ENCODE peak calls at places on chromosomes 1 and 21, in four cellular contexts. One of them, this sample, is unnamed.

GRCh38 chr1:18996548-18997177 is 40.2 kb upstream of the IFFO2 start:
- DNase-seq in stomach: no peak
- DNase-seq in HCT116: no peak
- DNase-seq in AG04449: no peak
- DNase-seq in this sample: no peak

GRCh38 chr1:155858805-155859233 is 548 bp upstream of the SYT11 start:
- DNase-seq in HCT116: no peak
- DNase-seq in AG04449: no peak
- DNase-seq in stomach: no peak
- DNase-seq in this sample: no peak

GRCh38 chr21:42350271-42350885 is 416 bp downstream of the TFF2 start:
- DNase-seq in stomach: no peak
- DNase-seq in HCT116: no peak
- DNase-seq in AG04449: no peak
- DNase-seq in this sample: no peak

GRCh38 chr1:73310797-73311381 is 887.1 kb downstream of the LRRIQ3 start:
- DNase-seq in stomach: no peak
- DNase-seq in AG04449: no peak
- DNase-seq in HCT116: no peak
- DNase-seq in this sample: no peak

GRCh38 chr1:15299811-15300210 is 52.8 kb downstream of the FHAD1 start:
- DNase-seq in AG04449: no peak
- DNase-seq in stomach: no peak
- DNase-seq in HCT116: no peak
- DNase-seq in this sample: no peak

GRCh38 chr1:170414989-170415733 is 116.8 kb upstream of the GORAB start:
- DNase-seq in HCT116: no peak
- DNase-seq in stomach: no peak
- DNase-seq in AG04449: no peak
- DNase-seq in this sample: no peak

GRCh38 chr1:116580446-116581322 is 9.9 kb upstream of the CD58 start:
- DNase-seq in HCT116: no peak
- DNase-seq in stomach: no peak
- DNase-seq in AG04449: no peak
- DNase-seq in this sample: no peak

GRCh38 chr21:43767980-43768867 is 7.9 kb downstream of the CSTB start:
- DNase-seq in HCT116: peak
- DNase-seq in stomach: peak
- DNase-seq in AG04449: no peak
- DNase-seq in this sample: peak

GRCh38 chr1:87024936-87025537 is 110.6 kb downstream of the HS2ST1 start:
- DNase-seq in HCT116: peak
- DNase-seq in stomach: no peak
- DNase-seq in AG04449: no peak
- DNase-seq in this sample: peak

GRCh38 chr1:93976711-93977328 is 67.6 kb upstream of the GCLM start:
- DNase-seq in AG04449: no peak
- DNase-seq in HCT116: no peak
- DNase-seq in stomach: no peak
- DNase-seq in this sample: no peak

GRCh38 chr1:88646852-88647645 is 37.0 kb upstream of the PKN2 start:
- DNase-seq in AG04449: no peak
- DNase-seq in stomach: no peak
- DNase-seq in HCT116: no peak
- DNase-seq in this sample: no peak

GRCh38 chr1:214492405-214493075 is 58.9 kb downstream of the PTPN14 start:
- DNase-seq in stomach: no peak
- DNase-seq in AG04449: no peak
- DNase-seq in HCT116: no peak
- DNase-seq in this sample: no peak

GRCh38 chr1:24142546-24143431 is at the start of gene IL22RA1:
- DNase-seq in HCT116: peak
- DNase-seq in stomach: peak
- DNase-seq in AG04449: no peak
- DNase-seq in this sample: no peak

GRCh38 chr1:32876341-32877210 is 5.9 kb upstream of the FNDC5 start:
- DNase-seq in AG04449: no peak
- DNase-seq in HCT116: peak
- DNase-seq in stomach: peak
- DNase-seq in this sample: no peak

GRCh38 chr1:192735298-192735697 is 73.5 kb upstream of the RGS2 start:
- DNase-seq in AG04449: no peak
- DNase-seq in HCT116: no peak
- DNase-seq in stomach: no peak
- DNase-seq in this sample: no peak

GRCh38 chr1:216314369-216315095 is 108.7 kb downstream of the USH2A start:
- DNase-seq in HCT116: no peak
- DNase-seq in AG04449: no peak
- DNase-seq in stomach: no peak
- DNase-seq in this sample: peak

GRCh38 chr1:18597159-18598042 is 33.2 kb upstream of the PAX7 start:
- DNase-seq in HCT116: no peak
- DNase-seq in AG04449: no peak
- DNase-seq in stomach: peak
- DNase-seq in this sample: no peak

GRCh38 chr1:26696645-26697440 is 1.0 kb downstream of the ARID1A start:
- DNase-seq in AG04449: no peak
- DNase-seq in stomach: peak
- DNase-seq in HCT116: no peak
- DNase-seq in this sample: no peak

GRCh38 chr1:179591592-179592580 is at the start of gene TDRD5:
- DNase-seq in HCT116: no peak
- DNase-seq in stomach: peak
- DNase-seq in AG04449: no peak
- DNase-seq in this sample: no peak

GRCh38 chr1:8396912-8397406 is 79.0 kb downstream of the SLC45A1 start:
- DNase-seq in stomach: no peak
- DNase-seq in AG04449: peak
- DNase-seq in HCT116: no peak
- DNase-seq in this sample: peak

GRCh38 chr1:110498270-110498669 is 20.7 kb downstream of the KCNA10 start:
- DNase-seq in AG04449: no peak
- DNase-seq in HCT116: no peak
- DNase-seq in stomach: no peak
- DNase-seq in this sample: no peak

GRCh38 chr1:89629146-89629545 is 3.8 kb upstream of the LRRC8C start:
- DNase-seq in stomach: no peak
- DNase-seq in HCT116: no peak
- DNase-seq in AG04449: no peak
- DNase-seq in this sample: no peak

GRCh38 chr1:30484668-30485067 is 238.7 kb downstream of the MATN1 start:
- DNase-seq in HCT116: no peak
- DNase-seq in AG04449: no peak
- DNase-seq in stomach: no peak
- DNase-seq in this sample: no peak

GRCh38 chr1:1371741-1372711 is 3.0 kb downstream of the AURKAIP1 start:
- DNase-seq in AG04449: no peak
- DNase-seq in stomach: peak
- DNase-seq in HCT116: no peak
- DNase-seq in this sample: no peak
- H3K4me3 ChIP-seq in AG04449: peak
- H3K4me3 ChIP-seq in stomach: no peak
- H3K4me3 ChIP-seq in HCT116: no peak
- H3K4me3 ChIP-seq in this sample: no peak

GRCh38 chr21:31611445-31611844 is 48.0 kb upstream of the SOD1 start:
- DNase-seq in AG04449: no peak
- DNase-seq in HCT116: no peak
- DNase-seq in stomach: no peak
- DNase-seq in this sample: no peak

GRCh38 chr21:31614705-31615104 is 44.8 kb upstream of the SOD1 start:
- DNase-seq in stomach: no peak
- DNase-seq in HCT116: no peak
- DNase-seq in AG04449: no peak
- DNase-seq in this sample: no peak

GRCh38 chr21:31618696-31619430 is 40.6 kb upstream of the SOD1 start:
- DNase-seq in HCT116: no peak
- DNase-seq in stomach: no peak
- DNase-seq in AG04449: no peak
- DNase-seq in this sample: no peak

GRCh38 chr21:31612889-31613785 is 46.4 kb upstream of the SOD1 start:
- DNase-seq in AG04449: no peak
- DNase-seq in HCT116: no peak
- DNase-seq in stomach: no peak
- DNase-seq in this sample: peak

DNA sequence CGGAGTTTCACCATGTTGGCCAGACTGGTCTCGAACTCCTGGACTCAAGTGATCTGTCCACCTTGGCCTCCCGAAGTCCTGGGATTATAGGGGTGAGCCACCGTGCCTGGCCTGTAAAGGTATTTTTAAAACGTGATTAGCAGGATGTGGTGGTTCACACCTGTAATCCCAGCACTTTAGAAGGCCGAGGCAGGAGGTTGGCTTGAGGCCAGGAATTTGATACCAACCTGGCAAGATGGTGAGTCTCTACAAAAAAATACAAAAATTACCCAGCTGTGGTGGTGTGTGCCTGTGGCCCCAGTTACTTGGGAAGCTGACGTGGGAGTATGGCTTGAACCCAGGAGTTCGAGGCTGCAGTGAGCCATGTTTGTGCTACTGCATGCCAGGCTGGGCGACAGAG is 43.3 kb upstream of the SOD1 start:
- DNase-seq in AG04449: no peak
- DNase-seq in HCT116: no peak
- DNase-seq in stomach: no peak
- DNase-seq in this sample: no peak
- H3K4me3 ChIP-seq in AG04449: no peak
- H3K4me3 ChIP-seq in HCT116: no peak
- H3K4me3 ChIP-seq in stomach: no peak
- H3K4me3 ChIP-seq in this sample: no peak

DNA sequence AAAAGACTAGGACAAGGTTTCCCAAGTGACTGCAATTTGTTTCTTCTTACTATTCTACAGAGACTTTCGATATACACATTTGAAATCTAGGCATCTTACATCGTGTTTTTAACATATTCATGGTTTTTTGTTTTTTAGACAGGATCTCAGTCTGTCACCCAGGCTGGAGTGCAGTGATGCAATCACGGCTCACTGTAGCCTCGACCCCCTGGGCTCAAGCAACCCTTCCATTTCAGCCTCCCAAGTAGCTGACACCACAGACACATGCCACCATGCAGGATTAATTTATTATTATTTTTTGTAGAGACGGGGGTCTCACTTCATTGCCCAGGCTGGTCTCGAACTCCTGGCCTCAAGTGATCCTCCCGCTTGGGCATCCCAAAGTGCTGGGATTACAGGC is 1.5 kb downstream of the PDZK1 start:
- DNase-seq in stomach: no peak
- DNase-seq in HCT116: no peak
- DNase-seq in AG04449: no peak
- DNase-seq in this sample: no peak
- H3K4me3 ChIP-seq in stomach: no peak
- H3K4me3 ChIP-seq in HCT116: no peak
- H3K4me3 ChIP-seq in AG04449: no peak
- H3K4me3 ChIP-seq in this sample: no peak

DNA sequence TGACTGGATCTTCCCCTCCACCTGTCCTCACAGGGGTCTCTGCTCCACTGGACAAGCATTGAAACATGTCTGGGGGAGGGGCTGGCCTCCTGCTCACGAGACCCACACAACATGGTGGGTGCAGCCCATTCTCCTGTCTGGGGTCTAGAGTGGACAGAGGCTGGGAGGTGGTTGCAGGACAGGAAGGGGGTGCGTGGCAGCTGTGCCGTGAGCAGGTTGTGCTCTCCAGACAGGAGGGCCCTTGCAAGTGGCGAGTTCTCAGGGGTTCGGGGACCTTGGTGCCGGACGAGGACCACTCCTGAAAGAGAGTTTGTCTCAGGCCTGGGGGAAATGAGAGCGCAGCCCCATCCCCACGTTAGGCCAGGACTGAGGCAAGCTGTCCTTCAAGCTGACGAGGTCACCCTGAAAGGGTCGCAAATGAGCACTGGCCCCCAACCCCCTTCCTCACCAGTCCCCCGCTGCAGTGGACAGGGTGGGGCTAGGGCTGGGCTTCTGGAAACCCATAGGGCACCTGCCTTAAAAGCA is 21.2 kb upstream of the TTC34 start:
- DNase-seq in AG04449: no peak
- DNase-seq in HCT116: no peak
- DNase-seq in stomach: no peak
- DNase-seq in this sample: no peak
- H3K4me3 ChIP-seq in AG04449: no peak
- H3K4me3 ChIP-seq in HCT116: no peak
- H3K4me3 ChIP-seq in stomach: no peak
- H3K4me3 ChIP-seq in this sample: no peak

DNA sequence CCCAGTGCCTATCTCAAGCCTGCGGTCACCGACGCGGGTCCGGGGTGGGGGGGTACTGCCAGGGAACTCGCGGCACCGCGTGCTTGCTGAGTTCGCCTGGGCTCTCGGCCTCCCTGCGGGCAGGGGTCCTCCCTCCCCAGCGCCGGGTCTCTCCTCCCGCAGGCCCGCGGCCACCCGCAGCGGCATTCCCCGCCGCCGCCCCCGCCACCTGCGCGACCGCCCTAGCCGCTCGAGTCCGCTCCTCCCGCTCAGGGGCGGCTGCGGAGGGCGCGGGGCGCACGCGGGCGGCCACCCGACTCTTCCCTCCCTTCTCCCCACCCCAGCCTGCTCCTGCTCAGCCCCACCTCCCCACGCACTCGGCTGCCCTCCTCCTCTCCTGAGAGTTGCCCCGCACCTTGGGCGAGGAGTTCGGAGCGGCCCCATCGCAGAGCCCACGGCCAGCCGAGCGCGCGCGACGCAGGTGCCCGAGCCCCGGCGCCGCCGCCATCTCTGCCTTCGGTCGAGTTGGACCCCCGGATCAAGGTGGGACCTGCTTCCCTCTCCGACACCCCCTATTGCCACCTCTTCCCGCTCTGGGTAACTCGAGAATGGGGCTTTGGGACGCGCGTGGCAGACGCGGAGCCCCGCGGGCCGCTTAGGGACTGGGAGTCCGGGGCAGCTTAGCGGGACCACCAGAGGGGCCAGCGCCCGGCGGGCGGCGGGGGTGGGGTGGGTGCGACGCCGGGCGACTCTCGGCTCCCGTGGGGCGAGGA is 105.0 kb downstream of the LEPR start:
- DNase-seq in HCT116: no peak
- DNase-seq in AG04449: no peak
- DNase-seq in stomach: peak
- DNase-seq in this sample: no peak
- H3K4me3 ChIP-seq in HCT116: no peak
- H3K4me3 ChIP-seq in AG04449: peak
- H3K4me3 ChIP-seq in stomach: peak
- H3K4me3 ChIP-seq in this sample: peak

GRCh38 chr1:96090134-96090533 is 631.5 kb upstream of the PTBP2 start:
- DNase-seq in AG04449: no peak
- DNase-seq in stomach: peak
- DNase-seq in HCT116: no peak
- DNase-seq in this sample: no peak
- H3K4me3 ChIP-seq in AG04449: no peak
- H3K4me3 ChIP-seq in stomach: no peak
- H3K4me3 ChIP-seq in HCT116: no peak
- H3K4me3 ChIP-seq in this sample: no peak

GRCh38 chr1:65959896-65960295 is 167.2 kb downstream of the PDE4B start:
- DNase-seq in AG04449: no peak
- DNase-seq in HCT116: no peak
- DNase-seq in stomach: peak
- DNase-seq in this sample: no peak
- H3K4me3 ChIP-seq in AG04449: no peak
- H3K4me3 ChIP-seq in HCT116: no peak
- H3K4me3 ChIP-seq in stomach: no peak
- H3K4me3 ChIP-seq in this sample: no peak